ENCODE peak calls at places on chromosomes 6 and 20, in nine cellular contexts. One of them, this sample, is unnamed.

GRCh38 chr20:50467618-50468373 is 42.4 kb upstream of the PTPN1 start:
- DNase-seq in T-helper 2 cell: no peak
- DNase-seq in psoas muscle: no peak
- DNase-seq in HCEC 1CT: peak; percentile 22
- DNase-seq in mucosa of descending colon: no peak
- DNase-seq in occipital lobe: peak; percentile 14
- DNase-seq in sciatic nerve: no peak
- DNase-seq in activated naive CD4-positive, alpha-beta T cell treated with anti-CD3 and anti-CD28 coated beads for 36 hours: peak; percentile 50
- DNase-seq in NT2/D1: peak; percentile 42
- DNase-seq in this sample: peak; percentile 16

GRCh38 chr6:7078856-7079255 is 28.9 kb upstream of the RREB1 start:
- DNase-seq in T-helper 2 cell: no peak
- DNase-seq in psoas muscle: no peak
- DNase-seq in HCEC 1CT: no peak
- DNase-seq in mucosa of descending colon: no peak
- DNase-seq in occipital lobe: no peak
- DNase-seq in sciatic nerve: no peak
- DNase-seq in activated naive CD4-positive, alpha-beta T cell treated with anti-CD3 and anti-CD28 coated beads for 36 hours: no peak
- DNase-seq in NT2/D1: no peak
- DNase-seq in this sample: no peak

GRCh38 chr6:40232698-40233097 is 298.4 kb upstream of the MOCS1 start:
- DNase-seq in T-helper 2 cell: no peak
- DNase-seq in psoas muscle: no peak
- DNase-seq in HCEC 1CT: no peak
- DNase-seq in mucosa of descending colon: no peak
- DNase-seq in occipital lobe: no peak
- DNase-seq in sciatic nerve: no peak
- DNase-seq in activated naive CD4-positive, alpha-beta T cell treated with anti-CD3 and anti-CD28 coated beads for 36 hours: no peak
- DNase-seq in NT2/D1: peak; percentile 15
- DNase-seq in this sample: no peak

GRCh38 chr6:146968041-146968760 is 236.0 kb upstream of the STXBP5 start:
- DNase-seq in T-helper 2 cell: no peak
- DNase-seq in psoas muscle: no peak
- DNase-seq in HCEC 1CT: peak; percentile 73
- DNase-seq in mucosa of descending colon: no peak
- DNase-seq in occipital lobe: no peak
- DNase-seq in sciatic nerve: no peak
- DNase-seq in activated naive CD4-positive, alpha-beta T cell treated with anti-CD3 and anti-CD28 coated beads for 36 hours: no peak
- DNase-seq in NT2/D1: no peak
- DNase-seq in this sample: no peak

GRCh38 chr6:150408842-150409241 is 40.0 kb downstream of the IYD start:
- DNase-seq in T-helper 2 cell: no peak
- DNase-seq in psoas muscle: no peak
- DNase-seq in HCEC 1CT: no peak
- DNase-seq in mucosa of descending colon: peak; percentile 39
- DNase-seq in occipital lobe: no peak
- DNase-seq in sciatic nerve: no peak
- DNase-seq in activated naive CD4-positive, alpha-beta T cell treated with anti-CD3 and anti-CD28 coated beads for 36 hours: no peak
- DNase-seq in NT2/D1: no peak
- DNase-seq in this sample: no peak

GRCh38 chr20:21557246-21557982 is 43.5 kb upstream of the NKX2-2 start:
- DNase-seq in T-helper 2 cell: peak; percentile 35
- DNase-seq in psoas muscle: no peak
- DNase-seq in HCEC 1CT: no peak
- DNase-seq in mucosa of descending colon: no peak
- DNase-seq in occipital lobe: no peak
- DNase-seq in sciatic nerve: no peak
- DNase-seq in activated naive CD4-positive, alpha-beta T cell treated with anti-CD3 and anti-CD28 coated beads for 36 hours: peak; percentile 40
- DNase-seq in NT2/D1: no peak
- DNase-seq in this sample: peak; percentile 10

GRCh38 chr6:169170583-169170955 is 83.1 kb downstream of the THBS2 start:
- DNase-seq in T-helper 2 cell: no peak
- DNase-seq in psoas muscle: no peak
- DNase-seq in HCEC 1CT: no peak
- DNase-seq in mucosa of descending colon: no peak
- DNase-seq in occipital lobe: no peak
- DNase-seq in sciatic nerve: no peak
- DNase-seq in activated naive CD4-positive, alpha-beta T cell treated with anti-CD3 and anti-CD28 coated beads for 36 hours: no peak
- DNase-seq in NT2/D1: no peak
- DNase-seq in this sample: no peak

GRCh38 chr6:113644861-113645575 is 212.1 kb upstream of the MARCKS start:
- DNase-seq in T-helper 2 cell: no peak
- DNase-seq in psoas muscle: no peak
- DNase-seq in HCEC 1CT: peak; percentile 93
- DNase-seq in mucosa of descending colon: no peak
- DNase-seq in occipital lobe: no peak
- DNase-seq in sciatic nerve: no peak
- DNase-seq in activated naive CD4-positive, alpha-beta T cell treated with anti-CD3 and anti-CD28 coated beads for 36 hours: no peak
- DNase-seq in NT2/D1: no peak
- DNase-seq in this sample: no peak

GRCh38 chr20:36311141-36311853 is 5.2 kb downstream of the DLGAP4 start:
- DNase-seq in T-helper 2 cell: no peak
- DNase-seq in psoas muscle: peak; percentile 23
- DNase-seq in HCEC 1CT: no peak
- DNase-seq in mucosa of descending colon: no peak
- DNase-seq in occipital lobe: no peak
- DNase-seq in sciatic nerve: no peak
- DNase-seq in activated naive CD4-positive, alpha-beta T cell treated with anti-CD3 and anti-CD28 coated beads for 36 hours: no peak
- DNase-seq in NT2/D1: no peak
- DNase-seq in this sample: no peak

GRCh38 chr20:38321959-38322598 is 18.1 kb downstream of the BPI start:
- DNase-seq in T-helper 2 cell: no peak
- DNase-seq in psoas muscle: no peak
- DNase-seq in HCEC 1CT: peak; percentile 62
- DNase-seq in mucosa of descending colon: no peak
- DNase-seq in occipital lobe: peak; percentile 17
- DNase-seq in sciatic nerve: peak; percentile 74
- DNase-seq in activated naive CD4-positive, alpha-beta T cell treated with anti-CD3 and anti-CD28 coated beads for 36 hours: peak; percentile 27
- DNase-seq in NT2/D1: peak; percentile 50
- DNase-seq in this sample: no peak

GRCh38 chr6:52494298-52495072 is 74.3 kb downstream of the EFHC1 start:
- DNase-seq in T-helper 2 cell: no peak
- DNase-seq in psoas muscle: no peak
- DNase-seq in HCEC 1CT: no peak
- DNase-seq in mucosa of descending colon: no peak
- DNase-seq in occipital lobe: no peak
- DNase-seq in sciatic nerve: no peak
- DNase-seq in activated naive CD4-positive, alpha-beta T cell treated with anti-CD3 and anti-CD28 coated beads for 36 hours: no peak
- DNase-seq in NT2/D1: no peak
- DNase-seq in this sample: no peak

GRCh38 chr6:16332175-16332542 is 93.8 kb downstream of the GMPR start:
- DNase-seq in T-helper 2 cell: peak; percentile 65
- DNase-seq in psoas muscle: peak; percentile 83
- DNase-seq in HCEC 1CT: peak; percentile 64
- DNase-seq in mucosa of descending colon: peak; percentile 75
- DNase-seq in occipital lobe: peak; percentile 57
- DNase-seq in sciatic nerve: peak; percentile 90
- DNase-seq in activated naive CD4-positive, alpha-beta T cell treated with anti-CD3 and anti-CD28 coated beads for 36 hours: peak; percentile 94
- DNase-seq in NT2/D1: peak; percentile 77
- DNase-seq in this sample: peak; percentile 74

GRCh38 chr6:157717266-157717870 is 105.7 kb upstream of the SNX9 start:
- DNase-seq in T-helper 2 cell: no peak
- DNase-seq in psoas muscle: no peak
- DNase-seq in HCEC 1CT: no peak
- DNase-seq in mucosa of descending colon: peak; percentile 72
- DNase-seq in occipital lobe: no peak
- DNase-seq in sciatic nerve: no peak
- DNase-seq in activated naive CD4-positive, alpha-beta T cell treated with anti-CD3 and anti-CD28 coated beads for 36 hours: no peak
- DNase-seq in NT2/D1: no peak
- DNase-seq in this sample: no peak

GRCh38 chr6:122789862-122790739 is 1.0 kb downstream of the SMPDL3A start:
- DNase-seq in T-helper 2 cell: no peak
- DNase-seq in psoas muscle: peak; percentile 70
- DNase-seq in HCEC 1CT: peak; percentile 39
- DNase-seq in mucosa of descending colon: no peak
- DNase-seq in occipital lobe: peak; percentile 56
- DNase-seq in sciatic nerve: peak; percentile 61
- DNase-seq in activated naive CD4-positive, alpha-beta T cell treated with anti-CD3 and anti-CD28 coated beads for 36 hours: peak; percentile 54
- DNase-seq in NT2/D1: no peak
- DNase-seq in this sample: no peak

GRCh38 chr20:33667245-33668086 is 723 bp downstream of the ACTL10 start:
- DNase-seq in T-helper 2 cell: peak; percentile 34
- DNase-seq in psoas muscle: peak; percentile 90
- DNase-seq in HCEC 1CT: peak; percentile 79
- DNase-seq in mucosa of descending colon: peak; percentile 85
- DNase-seq in occipital lobe: peak; percentile 57
- DNase-seq in sciatic nerve: peak; percentile 75
- DNase-seq in activated naive CD4-positive, alpha-beta T cell treated with anti-CD3 and anti-CD28 coated beads for 36 hours: peak; percentile 42
- DNase-seq in NT2/D1: peak; percentile 81
- DNase-seq in this sample: no peak

GRCh38 chr20:44594730-44595129 is 12.4 kb downstream of the PKIG start:
- DNase-seq in T-helper 2 cell: no peak
- DNase-seq in psoas muscle: peak; percentile 66
- DNase-seq in HCEC 1CT: peak; percentile 59
- DNase-seq in mucosa of descending colon: no peak
- DNase-seq in occipital lobe: no peak
- DNase-seq in sciatic nerve: no peak
- DNase-seq in activated naive CD4-positive, alpha-beta T cell treated with anti-CD3 and anti-CD28 coated beads for 36 hours: peak; percentile 58
- DNase-seq in NT2/D1: no peak
- DNase-seq in this sample: no peak

GRCh38 chr6:15955484-15955883 is 173.4 kb upstream of the MYLIP start:
- DNase-seq in T-helper 2 cell: no peak
- DNase-seq in psoas muscle: no peak
- DNase-seq in HCEC 1CT: no peak
- DNase-seq in mucosa of descending colon: no peak
- DNase-seq in occipital lobe: no peak
- DNase-seq in sciatic nerve: no peak
- DNase-seq in activated naive CD4-positive, alpha-beta T cell treated with anti-CD3 and anti-CD28 coated beads for 36 hours: no peak
- DNase-seq in NT2/D1: no peak
- DNase-seq in this sample: no peak

GRCh38 chr6:36929607-36930006 is 24.9 kb upstream of the PI16 start:
- DNase-seq in T-helper 2 cell: no peak
- DNase-seq in psoas muscle: no peak
- DNase-seq in HCEC 1CT: peak; percentile 75
- DNase-seq in mucosa of descending colon: no peak
- DNase-seq in occipital lobe: no peak
- DNase-seq in sciatic nerve: no peak
- DNase-seq in activated naive CD4-positive, alpha-beta T cell treated with anti-CD3 and anti-CD28 coated beads for 36 hours: no peak
- DNase-seq in NT2/D1: no peak
- DNase-seq in this sample: no peak

GRCh38 chr6:155155787-155156447 is 107.9 kb upstream of the CLDN20 start:
- DNase-seq in T-helper 2 cell: no peak
- DNase-seq in psoas muscle: no peak
- DNase-seq in HCEC 1CT: peak; percentile 39
- DNase-seq in mucosa of descending colon: no peak
- DNase-seq in occipital lobe: no peak
- DNase-seq in sciatic nerve: no peak
- DNase-seq in activated naive CD4-positive, alpha-beta T cell treated with anti-CD3 and anti-CD28 coated beads for 36 hours: no peak
- DNase-seq in NT2/D1: no peak
- DNase-seq in this sample: no peak

GRCh38 chr6:20706293-20707165 is 172.3 kb downstream of the CDKAL1 start:
- DNase-seq in T-helper 2 cell: no peak
- DNase-seq in psoas muscle: no peak
- DNase-seq in HCEC 1CT: peak; percentile 81
- DNase-seq in mucosa of descending colon: no peak
- DNase-seq in occipital lobe: no peak
- DNase-seq in sciatic nerve: no peak
- DNase-seq in activated naive CD4-positive, alpha-beta T cell treated with anti-CD3 and anti-CD28 coated beads for 36 hours: no peak
- DNase-seq in NT2/D1: no peak
- DNase-seq in this sample: no peak

GRCh38 chr6:431986-432385 is 40.4 kb downstream of the IRF4 start:
- DNase-seq in T-helper 2 cell: no peak
- DNase-seq in psoas muscle: no peak
- DNase-seq in HCEC 1CT: no peak
- DNase-seq in mucosa of descending colon: no peak
- DNase-seq in occipital lobe: no peak
- DNase-seq in sciatic nerve: no peak
- DNase-seq in activated naive CD4-positive, alpha-beta T cell treated with anti-CD3 and anti-CD28 coated beads for 36 hours: peak; percentile 88
- DNase-seq in NT2/D1: no peak
- DNase-seq in this sample: no peak

GRCh38 chr20:48826883-48827771 is 672 bp downstream of the PREX1 start:
- DNase-seq in T-helper 2 cell: no peak
- DNase-seq in psoas muscle: peak; percentile 62
- DNase-seq in HCEC 1CT: no peak
- DNase-seq in mucosa of descending colon: no peak
- DNase-seq in occipital lobe: peak; percentile 36
- DNase-seq in sciatic nerve: peak; percentile 67
- DNase-seq in activated naive CD4-positive, alpha-beta T cell treated with anti-CD3 and anti-CD28 coated beads for 36 hours: no peak
- DNase-seq in NT2/D1: no peak
- DNase-seq in this sample: peak; percentile 29

GRCh38 chr20:37729452-37729851 is 35.6 kb downstream of the CTNNBL1 start:
- DNase-seq in T-helper 2 cell: no peak
- DNase-seq in psoas muscle: no peak
- DNase-seq in HCEC 1CT: no peak
- DNase-seq in mucosa of descending colon: no peak
- DNase-seq in occipital lobe: no peak
- DNase-seq in sciatic nerve: no peak
- DNase-seq in activated naive CD4-positive, alpha-beta T cell treated with anti-CD3 and anti-CD28 coated beads for 36 hours: no peak
- DNase-seq in NT2/D1: no peak
- DNase-seq in this sample: no peak

GRCh38 chr20:39913274-39913673 is 775.8 kb downstream of the MAFB start:
- DNase-seq in T-helper 2 cell: no peak
- DNase-seq in psoas muscle: no peak
- DNase-seq in HCEC 1CT: no peak
- DNase-seq in mucosa of descending colon: no peak
- DNase-seq in occipital lobe: no peak
- DNase-seq in sciatic nerve: no peak
- DNase-seq in activated naive CD4-positive, alpha-beta T cell treated with anti-CD3 and anti-CD28 coated beads for 36 hours: no peak
- DNase-seq in NT2/D1: no peak
- DNase-seq in this sample: no peak

GRCh38 chr6:137020771-137021170 is 24.0 kb downstream of the IL20RA start:
- DNase-seq in T-helper 2 cell: no peak
- DNase-seq in psoas muscle: no peak
- DNase-seq in HCEC 1CT: no peak
- DNase-seq in mucosa of descending colon: no peak
- DNase-seq in occipital lobe: no peak
- DNase-seq in sciatic nerve: no peak
- DNase-seq in activated naive CD4-positive, alpha-beta T cell treated with anti-CD3 and anti-CD28 coated beads for 36 hours: no peak
- DNase-seq in NT2/D1: no peak
- DNase-seq in this sample: no peak

This sample was measured in T-cell.